ENCODE peak calls at places on chromosome 21, in nine cellular contexts. One of them, this sample, is unnamed.

GRCh38 chr21:45454081-45454923 is 49.3 kb downstream of the COL18A1 start:
- DNase-seq in left ventricle myocardium inferior: peak
- DNase-seq in NCI-H524: no peak
- DNase-seq in pancreas: peak
- DNase-seq in substantia nigra: no peak
- DNase-seq in stimulated activated CD4-positive, alpha-beta T cell treated with anti-CD3 and anti-CD28 coated beads, Interleukin-2, amount 100 ng/mL, for 24 hours: no peak
- DNase-seq in activated naive CD8-positive, alpha-beta T cell treated with anti-CD3 and anti-CD28 coated beads for 36 hours: no peak
- DNase-seq in retina: no peak
- DNase-seq in stimulated activated CD8-positive, alpha-beta memory T cell treated with anti-CD3 and anti-CD28 coated beads, Interleukin-15, amount 100 ng/mL, for 1 hour: no peak
- DNase-seq in this sample: no peak

GRCh38 chr21:45507523-45507875 is 34.7 kb downstream of the SLC19A1 start:
- DNase-seq in activated naive CD8-positive, alpha-beta T cell treated with anti-CD3 and anti-CD28 coated beads for 36 hours: no peak
- DNase-seq in pancreas: peak
- DNase-seq in stimulated activated CD4-positive, alpha-beta T cell treated with anti-CD3 and anti-CD28 coated beads, Interleukin-2, amount 100 ng/mL, for 24 hours: no peak
- DNase-seq in left ventricle myocardium inferior: no peak
- DNase-seq in stimulated activated CD8-positive, alpha-beta memory T cell treated with anti-CD3 and anti-CD28 coated beads, Interleukin-15, amount 100 ng/mL, for 1 hour: no peak
- DNase-seq in substantia nigra: no peak
- DNase-seq in retina: no peak
- DNase-seq in NCI-H524: no peak
- DNase-seq in this sample: no peak

GRCh38 chr21:35136586-35137254 is 87.6 kb upstream of the RUNX1 start:
- DNase-seq in stimulated activated CD8-positive, alpha-beta memory T cell treated with anti-CD3 and anti-CD28 coated beads, Interleukin-15, amount 100 ng/mL, for 1 hour: no peak
- DNase-seq in activated naive CD8-positive, alpha-beta T cell treated with anti-CD3 and anti-CD28 coated beads for 36 hours: no peak
- DNase-seq in NCI-H524: no peak
- DNase-seq in stimulated activated CD4-positive, alpha-beta T cell treated with anti-CD3 and anti-CD28 coated beads, Interleukin-2, amount 100 ng/mL, for 24 hours: no peak
- DNase-seq in pancreas: no peak
- DNase-seq in retina: no peak
- DNase-seq in left ventricle myocardium inferior: no peak
- DNase-seq in substantia nigra: no peak
- DNase-seq in this sample: no peak

GRCh38 chr21:46392921-46393320 is 65.8 kb upstream of the DIP2A start:
- DNase-seq in activated naive CD8-positive, alpha-beta T cell treated with anti-CD3 and anti-CD28 coated beads for 36 hours: no peak
- DNase-seq in NCI-H524: no peak
- DNase-seq in stimulated activated CD8-positive, alpha-beta memory T cell treated with anti-CD3 and anti-CD28 coated beads, Interleukin-15, amount 100 ng/mL, for 1 hour: no peak
- DNase-seq in retina: no peak
- DNase-seq in left ventricle myocardium inferior: peak
- DNase-seq in pancreas: no peak
- DNase-seq in stimulated activated CD4-positive, alpha-beta T cell treated with anti-CD3 and anti-CD28 coated beads, Interleukin-2, amount 100 ng/mL, for 24 hours: no peak
- DNase-seq in substantia nigra: no peak
- DNase-seq in this sample: no peak

GRCh38 chr21:42252778-42253340 is 33.9 kb downstream of the ABCG1 start:
- DNase-seq in substantia nigra: no peak
- DNase-seq in stimulated activated CD8-positive, alpha-beta memory T cell treated with anti-CD3 and anti-CD28 coated beads, Interleukin-15, amount 100 ng/mL, for 1 hour: no peak
- DNase-seq in left ventricle myocardium inferior: no peak
- DNase-seq in stimulated activated CD4-positive, alpha-beta T cell treated with anti-CD3 and anti-CD28 coated beads, Interleukin-2, amount 100 ng/mL, for 24 hours: no peak
- DNase-seq in retina: no peak
- DNase-seq in NCI-H524: no peak
- DNase-seq in activated naive CD8-positive, alpha-beta T cell treated with anti-CD3 and anti-CD28 coated beads for 36 hours: no peak
- DNase-seq in pancreas: peak
- DNase-seq in this sample: no peak

GRCh38 chr21:15749045-15749867 is 19.5 kb downstream of the USP25 start:
- DNase-seq in NCI-H524: no peak
- DNase-seq in activated naive CD8-positive, alpha-beta T cell treated with anti-CD3 and anti-CD28 coated beads for 36 hours: no peak
- DNase-seq in pancreas: no peak
- DNase-seq in stimulated activated CD4-positive, alpha-beta T cell treated with anti-CD3 and anti-CD28 coated beads, Interleukin-2, amount 100 ng/mL, for 24 hours: no peak
- DNase-seq in left ventricle myocardium inferior: no peak
- DNase-seq in retina: no peak
- DNase-seq in substantia nigra: no peak
- DNase-seq in stimulated activated CD8-positive, alpha-beta memory T cell treated with anti-CD3 and anti-CD28 coated beads, Interleukin-15, amount 100 ng/mL, for 1 hour: no peak
- DNase-seq in this sample: no peak

GRCh38 chr21:16195896-16196443 is 466.2 kb downstream of the USP25 start:
- DNase-seq in activated naive CD8-positive, alpha-beta T cell treated with anti-CD3 and anti-CD28 coated beads for 36 hours: no peak
- DNase-seq in stimulated activated CD4-positive, alpha-beta T cell treated with anti-CD3 and anti-CD28 coated beads, Interleukin-2, amount 100 ng/mL, for 24 hours: no peak
- DNase-seq in NCI-H524: no peak
- DNase-seq in left ventricle myocardium inferior: no peak
- DNase-seq in retina: no peak
- DNase-seq in substantia nigra: no peak
- DNase-seq in stimulated activated CD8-positive, alpha-beta memory T cell treated with anti-CD3 and anti-CD28 coated beads, Interleukin-15, amount 100 ng/mL, for 1 hour: no peak
- DNase-seq in pancreas: no peak
- DNase-seq in this sample: no peak

GRCh38 chr21:38989745-38990423 is 184.2 kb downstream of the ETS2 start:
- DNase-seq in stimulated activated CD8-positive, alpha-beta memory T cell treated with anti-CD3 and anti-CD28 coated beads, Interleukin-15, amount 100 ng/mL, for 1 hour: no peak
- DNase-seq in activated naive CD8-positive, alpha-beta T cell treated with anti-CD3 and anti-CD28 coated beads for 36 hours: no peak
- DNase-seq in NCI-H524: no peak
- DNase-seq in stimulated activated CD4-positive, alpha-beta T cell treated with anti-CD3 and anti-CD28 coated beads, Interleukin-2, amount 100 ng/mL, for 24 hours: no peak
- DNase-seq in retina: peak
- DNase-seq in left ventricle myocardium inferior: no peak
- DNase-seq in substantia nigra: no peak
- DNase-seq in pancreas: no peak
- DNase-seq in this sample: no peak

GRCh38 chr21:37074546-37074945 is 1.5 kb downstream of the TTC3 start:
- DNase-seq in activated naive CD8-positive, alpha-beta T cell treated with anti-CD3 and anti-CD28 coated beads for 36 hours: no peak
- DNase-seq in substantia nigra: no peak
- DNase-seq in pancreas: no peak
- DNase-seq in retina: no peak
- DNase-seq in left ventricle myocardium inferior: no peak
- DNase-seq in stimulated activated CD4-positive, alpha-beta T cell treated with anti-CD3 and anti-CD28 coated beads, Interleukin-2, amount 100 ng/mL, for 24 hours: no peak
- DNase-seq in stimulated activated CD8-positive, alpha-beta memory T cell treated with anti-CD3 and anti-CD28 coated beads, Interleukin-15, amount 100 ng/mL, for 1 hour: no peak
- DNase-seq in NCI-H524: no peak
- DNase-seq in this sample: no peak

GRCh38 chr21:41086551-41086950 is 81.4 kb upstream of the BACE2 start:
- DNase-seq in activated naive CD8-positive, alpha-beta T cell treated with anti-CD3 and anti-CD28 coated beads for 36 hours: no peak
- DNase-seq in left ventricle myocardium inferior: no peak
- DNase-seq in stimulated activated CD8-positive, alpha-beta memory T cell treated with anti-CD3 and anti-CD28 coated beads, Interleukin-15, amount 100 ng/mL, for 1 hour: no peak
- DNase-seq in pancreas: no peak
- DNase-seq in substantia nigra: no peak
- DNase-seq in retina: peak
- DNase-seq in stimulated activated CD4-positive, alpha-beta T cell treated with anti-CD3 and anti-CD28 coated beads, Interleukin-2, amount 100 ng/mL, for 24 hours: no peak
- DNase-seq in NCI-H524: peak
- DNase-seq in this sample: no peak

GRCh38 chr21:33491373-33492102 is at the start of gene DNAJC28:
- DNase-seq in NCI-H524: peak
- DNase-seq in activated naive CD8-positive, alpha-beta T cell treated with anti-CD3 and anti-CD28 coated beads for 36 hours: peak
- DNase-seq in retina: peak
- DNase-seq in stimulated activated CD4-positive, alpha-beta T cell treated with anti-CD3 and anti-CD28 coated beads, Interleukin-2, amount 100 ng/mL, for 24 hours: peak
- DNase-seq in pancreas: peak
- DNase-seq in left ventricle myocardium inferior: peak
- DNase-seq in stimulated activated CD8-positive, alpha-beta memory T cell treated with anti-CD3 and anti-CD28 coated beads, Interleukin-15, amount 100 ng/mL, for 1 hour: peak
- DNase-seq in substantia nigra: peak
- DNase-seq in this sample: peak

GRCh38 chr21:25658427-25658980 is 19.4 kb downstream of the JAM2 start:
- DNase-seq in retina: no peak
- DNase-seq in pancreas: no peak
- DNase-seq in left ventricle myocardium inferior: no peak
- DNase-seq in NCI-H524: no peak
- DNase-seq in substantia nigra: no peak
- DNase-seq in stimulated activated CD4-positive, alpha-beta T cell treated with anti-CD3 and anti-CD28 coated beads, Interleukin-2, amount 100 ng/mL, for 24 hours: no peak
- DNase-seq in activated naive CD8-positive, alpha-beta T cell treated with anti-CD3 and anti-CD28 coated beads for 36 hours: no peak
- DNase-seq in stimulated activated CD8-positive, alpha-beta memory T cell treated with anti-CD3 and anti-CD28 coated beads, Interleukin-15, amount 100 ng/mL, for 1 hour: no peak
- DNase-seq in this sample: no peak

GRCh38 chr21:35995522-35996088 is 64.7 kb downstream of the SETD4 start:
- DNase-seq in pancreas: no peak
- DNase-seq in left ventricle myocardium inferior: no peak
- DNase-seq in activated naive CD8-positive, alpha-beta T cell treated with anti-CD3 and anti-CD28 coated beads for 36 hours: peak
- DNase-seq in retina: no peak
- DNase-seq in stimulated activated CD4-positive, alpha-beta T cell treated with anti-CD3 and anti-CD28 coated beads, Interleukin-2, amount 100 ng/mL, for 24 hours: peak
- DNase-seq in NCI-H524: no peak
- DNase-seq in substantia nigra: no peak
- DNase-seq in stimulated activated CD8-positive, alpha-beta memory T cell treated with anti-CD3 and anti-CD28 coated beads, Interleukin-15, amount 100 ng/mL, for 1 hour: no peak
- DNase-seq in this sample: no peak

GRCh38 chr21:42012344-42012743 is 2.2 kb upstream of the ZBTB21 start:
- DNase-seq in substantia nigra: no peak
- DNase-seq in retina: peak
- DNase-seq in stimulated activated CD4-positive, alpha-beta T cell treated with anti-CD3 and anti-CD28 coated beads, Interleukin-2, amount 100 ng/mL, for 24 hours: no peak
- DNase-seq in stimulated activated CD8-positive, alpha-beta memory T cell treated with anti-CD3 and anti-CD28 coated beads, Interleukin-15, amount 100 ng/mL, for 1 hour: no peak
- DNase-seq in pancreas: no peak
- DNase-seq in activated naive CD8-positive, alpha-beta T cell treated with anti-CD3 and anti-CD28 coated beads for 36 hours: no peak
- DNase-seq in left ventricle myocardium inferior: no peak
- DNase-seq in NCI-H524: no peak
- DNase-seq in this sample: no peak

GRCh38 chr21:21246007-21246406 is 247.8 kb downstream of the NCAM2 start:
- DNase-seq in NCI-H524: no peak
- DNase-seq in pancreas: no peak
- DNase-seq in stimulated activated CD4-positive, alpha-beta T cell treated with anti-CD3 and anti-CD28 coated beads, Interleukin-2, amount 100 ng/mL, for 24 hours: no peak
- DNase-seq in retina: no peak
- DNase-seq in left ventricle myocardium inferior: no peak
- DNase-seq in activated naive CD8-positive, alpha-beta T cell treated with anti-CD3 and anti-CD28 coated beads for 36 hours: no peak
- DNase-seq in substantia nigra: no peak
- DNase-seq in stimulated activated CD8-positive, alpha-beta memory T cell treated with anti-CD3 and anti-CD28 coated beads, Interleukin-15, amount 100 ng/mL, for 1 hour: no peak
- DNase-seq in this sample: no peak

GRCh38 chr21:35721701-35722100 is 338.6 kb downstream of the SETD4 start:
- DNase-seq in stimulated activated CD8-positive, alpha-beta memory T cell treated with anti-CD3 and anti-CD28 coated beads, Interleukin-15, amount 100 ng/mL, for 1 hour: no peak
- DNase-seq in activated naive CD8-positive, alpha-beta T cell treated with anti-CD3 and anti-CD28 coated beads for 36 hours: no peak
- DNase-seq in pancreas: no peak
- DNase-seq in left ventricle myocardium inferior: no peak
- DNase-seq in retina: no peak
- DNase-seq in NCI-H524: no peak
- DNase-seq in substantia nigra: no peak
- DNase-seq in stimulated activated CD4-positive, alpha-beta T cell treated with anti-CD3 and anti-CD28 coated beads, Interleukin-2, amount 100 ng/mL, for 24 hours: no peak
- DNase-seq in this sample: no peak

This sample was measured in GM12892.